ENCODE peak calls at places on chromosomes 12 and 14, in four cellular contexts. R is cardiac muscle cell, F is AG04450, U is fibroblast of lung. W is an unnamed sample.

GRCh38 chr14:55438066-55438683 is 2.2 kb downstream of the TBPL2 start:
- DNase-seq in F (peak; percentile 27), R (peak; percentile 78), U (peak; percentile 74), W (peak; percentile 66)

GRCh38 chr12:47207005-47207717 is 127.4 kb upstream of the AMIGO2 start:
- DNase-seq in F (no peak), R (no peak), U (no peak), W (no peak)

GRCh38 chr12:32135967-32136366 is 29.3 kb downstream of the BICD1 start:
- DNase-seq in F (no peak), U (no peak), R (no peak), W (no peak)

GRCh38 chr12:89192419-89192818 is 159.9 kb downstream of the DUSP6 start:
- DNase-seq in R (no peak), U (peak; percentile 52), F (peak; percentile 18), W (no peak)

GRCh38 chr12:108425238-108425795 is 86.2 kb upstream of the CMKLR1 start:
- DNase-seq in F (no peak), R (peak; percentile 13), U (no peak), W (peak; percentile 9)

GRCh38 chr12:3250034-3250433 is 172.9 kb downstream of the TSPAN9 start:
- DNase-seq in R (no peak), U (no peak), F (no peak), W (no peak)

GRCh38 chr12:2256915-2257314 is 204.1 kb downstream of the CACNA1C start:
- DNase-seq in F (no peak), U (peak; percentile 66), R (peak; percentile 65), W (peak; percentile 39)

GRCh38 chr14:64943556-64943955 is 1.0 kb upstream of the GPX2 start:
- DNase-seq in R (no peak), F (no peak), U (no peak), W (no peak)

GRCh38 chr12:60947533-60947932 is 1312.7 kb upstream of the USP15 start:
- DNase-seq in U (no peak), R (no peak), F (no peak), W (no peak)

GRCh38 chr14:62691613-62692489 is 353.4 kb downstream of the KCNH5 start:
- DNase-seq in F (peak; percentile 88), R (peak; percentile 97), U (peak; percentile 99), W (peak; percentile 56)

GRCh38 chr12:143964-144649 is 69.8 kb downstream of the SLC6A12 start:
- DNase-seq in F (no peak), R (no peak), U (no peak), W (peak; percentile 35)

GRCh38 chr12:110647669-110648068 is 33.7 kb downstream of the TCTN1 start:
- DNase-seq in R (no peak), U (no peak), F (no peak), W (no peak)

GRCh38 chr14:61703342-61704129 is 8.2 kb downstream of the HIF1A start:
- DNase-seq in R (peak; percentile 61), U (no peak), F (no peak), W (no peak)

GRCh38 chr12:3920378-3921141 is 47.4 kb upstream of the PARP11 start:
- DNase-seq in F (no peak), U (peak; percentile 15), R (no peak), W (no peak)

GRCh38 chr12:30719060-30719459 is 23.4 kb upstream of the IPO8 start:
- DNase-seq in R (peak; percentile 10), F (peak; percentile 54), U (peak; percentile 59), W (peak; percentile 87)

GRCh38 chr12:122740351-122740750 is 9.7 kb upstream of the HCAR1 start:
- DNase-seq in U (no peak), F (no peak), R (peak; percentile 9), W (no peak)

GRCh38 chr12:12240671-12241345 is 26.0 kb downstream of the LRP6 start:
- DNase-seq in U (peak; percentile 40), R (peak; percentile 57), F (no peak), W (peak; percentile 54)

GRCh38 chr12:93913845-93914244 is 234.5 kb upstream of the PLXNC1 start:
- DNase-seq in U (peak; percentile 43), F (no peak), R (peak; percentile 81), W (peak; percentile 91)

GRCh38 chr12:89252284-89252683 is 100.0 kb downstream of the DUSP6 start:
- DNase-seq in U (peak; percentile 70), F (no peak), R (no peak), W (peak; percentile 17)

GRCh38 chr14:91911474-91912032 is 35.9 kb downstream of the FBLN5 start:
- DNase-seq in U (peak; percentile 64), F (no peak), R (peak; percentile 75), W (peak; percentile 39)

GRCh38 chr12:42380733-42381132 is 54.8 kb downstream of the PPHLN1 start:
- DNase-seq in F (no peak), R (no peak), U (no peak), W (no peak)

GRCh38 chr12:130708648-130709047 is 7.5 kb downstream of the RIMBP2 start:
- DNase-seq in R (no peak), U (no peak), F (no peak), W (no peak)

GRCh38 chr12:52277486-52278245 is 3.2 kb downstream of the KRT86 start:
- DNase-seq in U (peak; percentile 42), F (no peak), R (no peak), W (no peak)

GRCh38 chr12:50569876-50570275 is 65.1 kb downstream of the DIP2B start:
- DNase-seq in R (no peak), U (no peak), F (no peak), W (peak; percentile 33)

GRCh38 chr12:977163-977562 is 13.9 kb upstream of the ERC1 start:
- DNase-seq in F (no peak), R (no peak), U (no peak), W (no peak)

GRCh38 chr12:30796891-30797371 is 42.2 kb upstream of the CAPRIN2 start:
- DNase-seq in U (peak; percentile 30), F (no peak), R (peak; percentile 31), W (peak; percentile 33)

GRCh38 chr14:54529811-54530210 is 20.1 kb downstream of the CGRRF1 start:
- DNase-seq in R (peak; percentile 59), F (no peak), U (peak; percentile 39), W (peak; percentile 58)

GRCh38 chr12:49741882-49742620 is 694 bp downstream of the TMBIM6 start:
- DNase-seq in R (peak; percentile 86), U (peak; percentile 82), F (peak; percentile 38), W (peak; percentile 88)

GRCh38 chr14:56121786-56122185 is 3.6 kb downstream of the PELI2 start:
- DNase-seq in U (peak; percentile 74), F (no peak), R (no peak), W (no peak)

GRCh38 chr12:14920475-14921126 is 17.7 kb downstream of the ERP27 start:
- DNase-seq in R (no peak), F (no peak), U (no peak), W (no peak)

GRCh38 chr12:42588981-42589464 is 523 bp downstream of the PRICKLE1 start:
- DNase-seq in R (peak; percentile 51), F (no peak), U (peak; percentile 48), W (no peak)

GRCh38 chr12:2337031-2338010 is 284.5 kb downstream of the CACNA1C start:
- DNase-seq in F (no peak), U (no peak), R (no peak), W (no peak)

GRCh38 chr12:127192391-127192790 is 1074.6 kb upstream of the TMEM132C start:
- DNase-seq in R (no peak), F (no peak), U (no peak), W (no peak)

GRCh38 chr12:56160894-56161667 is 2.9 kb downstream of the MYL6 start:
- DNase-seq in U (no peak), R (no peak), F (no peak), W (no peak)
- H3K4me3 ChIP-seq in U (peak overlapping the region; percentile 53), R (peak overlapping the region; percentile 86), F (peak overlapping the region; percentile 99), W (peak overlapping the region; percentile 100)

DNA sequence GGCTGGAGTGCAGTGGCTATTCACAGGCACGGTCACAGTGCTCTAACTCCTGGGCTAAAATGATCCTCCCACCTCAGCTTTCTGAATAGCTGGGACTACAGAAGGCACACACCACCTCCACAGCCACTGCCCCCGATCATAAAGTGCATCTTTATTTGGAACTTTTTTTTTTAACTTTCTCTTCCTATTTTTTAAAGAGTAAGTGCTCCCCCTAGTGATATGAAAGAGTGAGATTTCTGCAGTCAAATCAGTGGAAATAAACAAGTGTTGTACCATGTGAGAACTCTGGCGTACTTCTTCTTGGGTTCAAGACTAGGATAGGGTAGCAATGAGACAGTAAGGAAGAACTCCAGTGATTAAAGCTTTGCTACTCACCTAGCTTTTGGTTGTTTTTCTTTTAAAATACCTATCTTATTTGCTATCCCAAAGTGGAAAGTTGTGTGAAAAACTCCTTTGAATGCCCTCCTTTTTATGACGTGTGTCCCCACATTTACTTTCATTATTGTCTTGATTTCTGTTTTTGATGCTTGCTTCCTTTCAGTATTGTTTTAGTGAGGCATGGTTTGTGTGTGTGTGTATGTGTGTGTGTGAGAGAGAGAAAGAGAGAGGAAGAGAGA is 6.6 kb downstream of the PPP4R4 start:
- DNase-seq in R (peak; percentile 57), F (no peak), U (peak; percentile 50), W (peak; percentile 44)
- TF ChIP-seq CTCF in R (peak; percentile 62), F (peak; percentile 70), U (peak; percentile 59), W (peak; percentile 68)

GRCh38 chr12:53498235-53498630 is 1.0 kb downstream of the MAP3K12 start:
- DNase-seq in U (no peak), R (no peak), F (no peak), W (no peak)
- H3K4me3 ChIP-seq in U (peak overlapping the region; percentile 33), R (no peak overlapping the region), F (peak overlapping the region; percentile 87), W (peak overlapping the region; percentile 69)

DNA sequence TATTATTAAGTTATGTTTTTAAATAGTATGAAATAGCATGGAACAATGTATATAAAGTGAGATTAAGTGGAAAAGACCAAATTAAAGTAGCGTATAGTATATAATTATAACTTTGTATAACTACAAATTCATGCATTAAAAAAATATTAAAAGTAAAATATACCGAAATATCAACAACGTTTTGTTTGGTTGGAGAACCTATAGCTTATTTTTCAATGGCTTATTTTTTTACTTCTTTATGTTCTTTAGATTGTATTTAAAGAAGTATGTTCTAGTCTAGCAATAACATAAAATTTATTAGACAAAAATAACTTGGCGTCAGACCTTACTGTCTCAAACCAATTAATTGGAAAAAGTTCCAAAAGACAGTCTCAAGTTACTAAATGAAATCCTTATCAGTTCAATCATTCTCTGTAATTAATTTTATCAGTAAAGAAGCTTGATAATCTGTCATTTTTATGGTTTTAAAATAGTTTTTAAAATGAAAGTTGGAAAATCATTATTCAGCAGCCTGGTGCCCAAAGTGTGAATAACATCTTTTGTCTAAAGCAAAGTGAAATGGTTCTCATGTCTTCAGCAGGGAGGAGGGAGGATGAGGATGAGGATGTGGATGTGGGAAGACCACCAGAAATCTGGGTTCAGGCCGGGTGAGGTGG is 46.7 kb downstream of the IRAK3 start:
- DNase-seq in R (peak; percentile 41), U (peak; percentile 24), F (no peak), W (peak; percentile 15)
- TF ChIP-seq CTCF in R (peak; percentile 24), U (peak; percentile 16), F (peak; percentile 26), W (peak; percentile 44)

DNA sequence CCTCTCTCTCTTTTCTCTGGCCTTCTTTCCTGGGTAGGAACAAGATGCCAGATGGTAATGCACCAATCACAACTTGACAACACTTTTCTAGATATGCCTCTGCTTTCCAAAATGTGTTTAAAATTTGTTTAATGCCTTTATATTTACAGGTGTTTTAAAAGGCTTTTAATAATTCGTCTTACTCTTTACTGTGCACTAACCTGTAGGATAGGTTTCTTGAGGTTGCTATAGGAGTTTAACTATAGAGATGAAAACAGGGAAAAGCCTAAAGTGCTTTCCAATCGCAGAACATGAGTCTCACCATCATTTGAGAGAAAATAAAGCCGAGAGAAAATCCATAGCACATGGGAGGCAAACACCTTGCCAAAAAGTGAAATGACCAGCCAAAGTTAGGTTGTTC is 74.1 kb downstream of the TMTC1 start:
- DNase-seq in U (no peak), R (no peak), F (no peak), W (no peak)
- H3K4me3 ChIP-seq in U (no peak overlapping the region), R (no peak overlapping the region), F (no peak overlapping the region), W (no peak overlapping the region)